ENCODE peak calls at places on chromosome 2, in seven cellular contexts. One of them, this sample, is unnamed.

GRCh38 chr2:3290655-3291054 is 87.0 kb downstream of the EIPR1 start:
- DNase-seq in stimulated activated CD4-positive, alpha-beta T cell treated with anti-CD3 and anti-CD28 coated beads, Interleukin-12 subunit alpha, Interleukin-12 subunit beta, amount 100 ng/mL, for 48 hours: no peak
- DNase-seq in kidney: no peak
- DNase-seq in non-pigmented ciliary epithelial cell: no peak
- DNase-seq in GM12865: no peak
- DNase-seq in NCI-H2171 treated with DMSO at 0.1 percent for 48 hours: no peak
- DNase-seq in T-helper 17 cell: no peak
- DNase-seq in this sample: no peak

GRCh38 chr2:230411484-230412368 is 4.3 kb upstream of the SP100 start:
- DNase-seq in stimulated activated CD4-positive, alpha-beta T cell treated with anti-CD3 and anti-CD28 coated beads, Interleukin-12 subunit alpha, Interleukin-12 subunit beta, amount 100 ng/mL, for 48 hours: no peak
- DNase-seq in kidney: peak
- DNase-seq in non-pigmented ciliary epithelial cell: no peak
- DNase-seq in GM12865: peak
- DNase-seq in NCI-H2171 treated with DMSO at 0.1 percent for 48 hours: no peak
- DNase-seq in T-helper 17 cell: peak
- DNase-seq in this sample: peak

GRCh38 chr2:122634261-122634660 is 878.8 kb downstream of the TSN start:
- DNase-seq in stimulated activated CD4-positive, alpha-beta T cell treated with anti-CD3 and anti-CD28 coated beads, Interleukin-12 subunit alpha, Interleukin-12 subunit beta, amount 100 ng/mL, for 48 hours: no peak
- DNase-seq in kidney: no peak
- DNase-seq in non-pigmented ciliary epithelial cell: peak
- DNase-seq in GM12865: no peak
- DNase-seq in NCI-H2171 treated with DMSO at 0.1 percent for 48 hours: no peak
- DNase-seq in T-helper 17 cell: no peak
- DNase-seq in this sample: no peak

GRCh38 chr2:10305254-10305635 is 2.5 kb downstream of the HPCAL1 start:
- DNase-seq in stimulated activated CD4-positive, alpha-beta T cell treated with anti-CD3 and anti-CD28 coated beads, Interleukin-12 subunit alpha, Interleukin-12 subunit beta, amount 100 ng/mL, for 48 hours: no peak
- DNase-seq in kidney: no peak
- DNase-seq in non-pigmented ciliary epithelial cell: no peak
- DNase-seq in GM12865: no peak
- DNase-seq in NCI-H2171 treated with DMSO at 0.1 percent for 48 hours: no peak
- DNase-seq in T-helper 17 cell: peak
- DNase-seq in this sample: no peak

GRCh38 chr2:64404743-64405142 is 49.2 kb upstream of the LGALSL start:
- DNase-seq in stimulated activated CD4-positive, alpha-beta T cell treated with anti-CD3 and anti-CD28 coated beads, Interleukin-12 subunit alpha, Interleukin-12 subunit beta, amount 100 ng/mL, for 48 hours: no peak
- DNase-seq in kidney: no peak
- DNase-seq in non-pigmented ciliary epithelial cell: no peak
- DNase-seq in GM12865: no peak
- DNase-seq in NCI-H2171 treated with DMSO at 0.1 percent for 48 hours: no peak
- DNase-seq in T-helper 17 cell: no peak
- DNase-seq in this sample: no peak

GRCh38 chr2:240275386-240275785 is 134.9 kb upstream of the OTOS start:
- DNase-seq in stimulated activated CD4-positive, alpha-beta T cell treated with anti-CD3 and anti-CD28 coated beads, Interleukin-12 subunit alpha, Interleukin-12 subunit beta, amount 100 ng/mL, for 48 hours: no peak
- DNase-seq in kidney: no peak
- DNase-seq in non-pigmented ciliary epithelial cell: no peak
- DNase-seq in GM12865: no peak
- DNase-seq in NCI-H2171 treated with DMSO at 0.1 percent for 48 hours: no peak
- DNase-seq in T-helper 17 cell: no peak
- DNase-seq in this sample: no peak

GRCh38 chr2:192127434-192127833 is 67.3 kb downstream of the TMEFF2 start:
- DNase-seq in stimulated activated CD4-positive, alpha-beta T cell treated with anti-CD3 and anti-CD28 coated beads, Interleukin-12 subunit alpha, Interleukin-12 subunit beta, amount 100 ng/mL, for 48 hours: no peak
- DNase-seq in kidney: no peak
- DNase-seq in non-pigmented ciliary epithelial cell: no peak
- DNase-seq in GM12865: no peak
- DNase-seq in NCI-H2171 treated with DMSO at 0.1 percent for 48 hours: no peak
- DNase-seq in T-helper 17 cell: no peak
- DNase-seq in this sample: no peak

GRCh38 chr2:216211141-216211540 is 102.0 kb downstream of the XRCC5 start:
- DNase-seq in stimulated activated CD4-positive, alpha-beta T cell treated with anti-CD3 and anti-CD28 coated beads, Interleukin-12 subunit alpha, Interleukin-12 subunit beta, amount 100 ng/mL, for 48 hours: no peak
- DNase-seq in kidney: no peak
- DNase-seq in non-pigmented ciliary epithelial cell: no peak
- DNase-seq in GM12865: no peak
- DNase-seq in NCI-H2171 treated with DMSO at 0.1 percent for 48 hours: peak
- DNase-seq in T-helper 17 cell: no peak
- DNase-seq in this sample: no peak

GRCh38 chr2:65826567-65826966 is 394.2 kb upstream of the SPRED2 start:
- DNase-seq in stimulated activated CD4-positive, alpha-beta T cell treated with anti-CD3 and anti-CD28 coated beads, Interleukin-12 subunit alpha, Interleukin-12 subunit beta, amount 100 ng/mL, for 48 hours: no peak
- DNase-seq in kidney: no peak
- DNase-seq in non-pigmented ciliary epithelial cell: no peak
- DNase-seq in GM12865: no peak
- DNase-seq in NCI-H2171 treated with DMSO at 0.1 percent for 48 hours: no peak
- DNase-seq in T-helper 17 cell: no peak
- DNase-seq in this sample: no peak

This sample was measured in NCI-H345.